ENCODE peak calls at places on chromosomes 1 and 21, in six cellular contexts. J is CD4-positive, alpha-beta T cell; F is BJ; E is tibial nerve; Z is AG04450; D is PC-3. N is an unnamed sample.

GRCh38 chr1:216437603-216438002 is 14.4 kb upstream of the USH2A start:
- DNase-seq in J (no peak), F (no peak), E (no peak), Z (no peak), D (no peak), N (no peak)

GRCh38 chr1:28354121-28354520 is 15.4 kb upstream of the PHACTR4 start:
- DNase-seq in J (no peak), F (no peak), E (no peak), Z (no peak), D (peak; percentile 81), N (no peak)

GRCh38 chr1:204578867-204579664 is 62.9 kb downstream of the MDM4 start:
- DNase-seq in J (no peak), F (no peak), E (peak; percentile 19), Z (no peak), D (no peak), N (peak; percentile 27)

GRCh38 chr1:23936481-23937176 is 23.0 kb upstream of the PNRC2 start:
- DNase-seq in J (no peak), F (no peak), E (no peak), Z (no peak), D (no peak), N (no peak)

GRCh38 chr1:65952692-65953091 is 160.0 kb downstream of the PDE4B start:
- DNase-seq in J (no peak), F (no peak), E (no peak), Z (no peak), D (no peak), N (no peak)

GRCh38 chr1:59062743-59063142 is 234.2 kb upstream of the FGGY start:
- DNase-seq in J (no peak), F (no peak), E (no peak), Z (peak; percentile 34), D (peak; percentile 66), N (no peak)

GRCh38 chr1:25504706-25505560 is 38.5 kb upstream of the LDLRAP1 start:
- DNase-seq in J (no peak), F (no peak), E (no peak), Z (no peak), D (no peak), N (no peak)

GRCh38 chr1:117659565-117660264 is 53.9 kb downstream of the TENT5C start:
- DNase-seq in J (no peak), F (no peak), E (no peak), Z (no peak), D (no peak), N (peak; percentile 56)

GRCh38 chr1:145891143-145891542 is 5.5 kb upstream of the ANKRD35 start:
- DNase-seq in J (no peak), F (no peak), E (no peak), Z (no peak), D (peak; percentile 96), N (no peak)

GRCh38 chr21:17667256-17667655 is 54.6 kb upstream of the BTG3 start:
- DNase-seq in J (no peak), F (no peak), E (no peak), Z (no peak), D (no peak), N (no peak)

GRCh38 chr1:205782627-205783470 is 7.6 kb upstream of the RAB29 start:
- DNase-seq in J (no peak), F (no peak), E (no peak), Z (no peak), D (no peak), N (no peak)

GRCh38 chr1:204074274-204075115 is 1.6 kb downstream of the SOX13 start:
- DNase-seq in J (no peak), F (no peak), E (no peak), Z (no peak), D (peak; percentile 51), N (no peak)

GRCh38 chr1:199124351-199124750 is 485.5 kb downstream of the PTPRC start:
- DNase-seq in J (no peak), F (no peak), E (no peak), Z (no peak), D (peak; percentile 15), N (no peak)

GRCh38 chr1:2196901-2197638 is 2.5 kb upstream of the FAAP20 start:
- DNase-seq in J (no peak), F (no peak), E (no peak), Z (no peak), D (no peak), N (no peak)

GRCh38 chr1:167059045-167059728 is 31.0 kb downstream of the GPA33 start:
- DNase-seq in J (peak; percentile 58), F (no peak), E (peak; percentile 84), Z (peak; percentile 27), D (peak; percentile 90), N (peak; percentile 64)

GRCh38 chr21:44938976-44939531 is 775 bp upstream of the SLX9 start:
- DNase-seq in J (no peak), F (no peak), E (no peak), Z (no peak), D (peak; percentile 68), N (no peak)

GRCh38 chr1:60436148-60436547 is 362.6 kb upstream of the C1orf87 start:
- DNase-seq in J (no peak), F (no peak), E (no peak), Z (no peak), D (no peak), N (no peak)

GRCh38 chr1:31064685-31065309 is 720 bp downstream of the PUM1 start:
- DNase-seq in J (peak; percentile 10), F (no peak), E (no peak), Z (no peak), D (peak; percentile 13), N (no peak)

GRCh38 chr1:204842892-204843291 is 27.8 kb upstream of the NFASC start:
- DNase-seq in J (no peak), F (no peak), E (no peak), Z (no peak), D (no peak), N (no peak)

GRCh38 chr1:245484176-245484575 is 329.4 kb downstream of the KIF26B start:
- DNase-seq in J (no peak), F (no peak), E (no peak), Z (no peak), D (no peak), N (no peak)

GRCh38 chr1:3060601-3061551 is 8.1 kb upstream of the PRDM16 start:
- DNase-seq in J (no peak), F (no peak), E (no peak), Z (no peak), D (peak; percentile 52), N (no peak)

GRCh38 chr1:98962156-98962555 is 42.5 kb downstream of the PLPPR5 start:
- DNase-seq in J (no peak), F (peak; percentile 13), E (no peak), Z (no peak), D (no peak), N (no peak)

GRCh38 chr1:46180082-46180616 is 3.9 kb upstream of the P3R3URF start:
- DNase-seq in J (no peak), F (no peak), E (no peak), Z (no peak), D (peak; percentile 72), N (no peak)

GRCh38 chr1:151340870-151341754 is 5.9 kb downstream of the RFX5 start:
- DNase-seq in J (peak; percentile 29), F (no peak), E (peak; percentile 73), Z (peak; percentile 72), D (peak; percentile 93), N (peak; percentile 81)

GRCh38 chr1:156002182-156002911 is 18.4 kb downstream of the SSR2 start:
- DNase-seq in J (no peak), F (no peak), E (no peak), Z (no peak), D (no peak), N (no peak)

GRCh38 chr1:111992396-111992985 is 3.0 kb upstream of the KCND3 start:
- DNase-seq in J (no peak), F (no peak), E (no peak), Z (no peak), D (no peak), N (no peak)
- H3K27me3 ChIP-seq in J (peaks cover 59% of the 10 kb centered on the region), F (peaks cover 38% of the 10 kb centered on the region), E (no peaks in the 10 kb centered on the region), Z (peaks cover 56% of the 10 kb centered on the region), D (peaks cover 81% of the 10 kb centered on the region), N (peaks cover 27% of the 10 kb centered on the region)

GRCh38 chr1:154502742-154503111 is 515 bp upstream of the SHE start:
- DNase-seq in J (no peak), F (no peak), E (no peak), Z (no peak), D (no peak), N (no peak)
- H3K27me3 ChIP-seq in J (peaks cover 59% of the 10 kb centered on the region), F (peaks cover 38% of the 10 kb centered on the region), E (no peaks in the 10 kb centered on the region), Z (peaks cover 70% of the 10 kb centered on the region), D (peaks cover 69% of the 10 kb centered on the region), N (peaks cover 53% of the 10 kb centered on the region)

DNA sequence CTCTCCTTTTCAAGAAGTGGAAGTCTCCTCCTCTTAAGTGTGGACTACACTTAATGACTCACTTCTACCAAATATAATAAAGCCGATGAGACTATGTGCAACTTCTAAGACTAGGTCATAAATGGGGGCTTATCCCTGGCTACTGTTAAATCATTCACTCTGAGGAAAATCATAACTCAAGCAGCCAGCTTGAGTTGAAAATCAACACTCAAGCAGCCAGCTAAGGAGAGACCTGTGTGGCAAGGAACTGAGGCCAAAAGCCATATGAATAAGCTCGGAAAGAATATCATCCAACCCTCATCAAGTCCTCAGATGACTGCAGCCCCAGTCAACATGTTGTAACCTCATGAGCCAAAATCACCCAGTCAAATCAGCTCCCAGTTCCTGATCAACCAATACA is 49.7 kb upstream of the PSMG1 start:
- DNase-seq in J (no peak), F (no peak), E (no peak), Z (no peak), D (no peak), N (no peak)
- H3K27me3 ChIP-seq in J (no peaks in the 10 kb centered on the region), F (no peaks in the 10 kb centered on the region), E (no peaks in the 10 kb centered on the region), Z (no peaks in the 10 kb centered on the region), D (no peaks in the 10 kb centered on the region), N (no peaks in the 10 kb centered on the region)

DNA sequence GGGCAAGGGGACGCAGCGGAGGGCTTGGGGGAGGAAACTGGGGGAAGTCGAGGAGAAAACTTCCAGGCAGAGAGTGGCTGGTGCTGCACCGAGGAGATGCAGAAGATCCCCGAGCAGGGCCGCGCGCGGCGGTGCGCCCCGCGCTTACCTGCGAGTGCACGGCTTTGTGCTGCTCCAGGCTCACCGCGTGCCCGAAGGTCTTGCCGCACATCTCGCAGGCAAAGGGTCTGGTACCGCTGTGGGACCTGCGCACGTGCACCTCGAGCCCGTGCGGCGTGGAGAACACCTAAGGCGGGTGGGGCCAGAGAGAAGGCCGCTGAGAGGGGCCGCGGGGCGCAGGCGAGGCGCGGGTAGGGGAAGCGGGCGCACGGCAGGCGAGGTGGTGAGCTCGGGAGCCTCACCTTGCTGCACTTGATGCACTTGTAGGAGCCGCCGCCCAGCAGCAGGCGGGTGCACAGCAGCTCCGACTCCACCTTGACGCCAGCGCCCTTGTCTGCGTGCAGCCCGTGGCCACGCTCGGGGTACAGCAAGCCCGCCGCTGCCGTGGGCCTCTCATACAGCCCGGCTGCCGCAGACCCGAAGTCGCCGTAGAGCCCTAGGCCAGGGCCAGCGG is 6.4 kb downstream of the GFI1 start:
- DNase-seq in J (no peak), F (no peak), E (no peak), Z (no peak), D (no peak), N (no peak)
- H3K27me3 ChIP-seq in J (no peaks in the 10 kb centered on the region), F (peaks cover 70% of the 10 kb centered on the region), E (peaks cover 5% of the 10 kb centered on the region), Z (peaks cover 94% of the 10 kb centered on the region), D (peaks cover 21% of the 10 kb centered on the region), N (no peaks in the 10 kb centered on the region)